ENCODE peak calls at places on chromosome 3, in eight cellular contexts. One of them, this sample, is unnamed. For H3K27me3, the result is how much of the 10 kb centered on the place peaks cover.

GRCh38 chr3:58063424-58063823 is 55.2 kb downstream of the FLNB start:
- DNase-seq in stomach: peak
- DNase-seq in breast epithelium: peak
- DNase-seq in suprapubic skin: no peak
- DNase-seq in esophagus muscularis mucosa: no peak
- DNase-seq in H1: no peak
- DNase-seq in GM23338: no peak
- DNase-seq in HepG2: no peak
- DNase-seq in this sample: no peak

GRCh38 chr3:138196023-138196422 is 8.9 kb downstream of the ARMC8 start:
- DNase-seq in stomach: no peak
- DNase-seq in breast epithelium: no peak
- DNase-seq in suprapubic skin: no peak
- DNase-seq in esophagus muscularis mucosa: no peak
- DNase-seq in H1: no peak
- DNase-seq in GM23338: no peak
- DNase-seq in HepG2: no peak
- DNase-seq in this sample: no peak

GRCh38 chr3:66904336-66904735 is 93.8 kb upstream of the KBTBD8 start:
- DNase-seq in stomach: no peak
- DNase-seq in breast epithelium: no peak
- DNase-seq in suprapubic skin: no peak
- DNase-seq in esophagus muscularis mucosa: no peak
- DNase-seq in H1: no peak
- DNase-seq in GM23338: no peak
- DNase-seq in HepG2: no peak
- DNase-seq in this sample: no peak

GRCh38 chr3:127043731-127044510 is 61.0 kb downstream of the PLXNA1 start:
- DNase-seq in stomach: no peak
- DNase-seq in breast epithelium: no peak
- DNase-seq in suprapubic skin: no peak
- DNase-seq in esophagus muscularis mucosa: no peak
- DNase-seq in H1: no peak
- DNase-seq in GM23338: no peak
- DNase-seq in HepG2: no peak
- DNase-seq in this sample: peak

GRCh38 chr3:125331243-125331642 is 43.9 kb downstream of the ZNF148 start:
- DNase-seq in stomach: no peak
- DNase-seq in breast epithelium: no peak
- DNase-seq in suprapubic skin: no peak
- DNase-seq in esophagus muscularis mucosa: no peak
- DNase-seq in H1: no peak
- DNase-seq in GM23338: no peak
- DNase-seq in HepG2: no peak
- DNase-seq in this sample: no peak

GRCh38 chr3:122350814-122351418 is 25.9 kb downstream of the CSTA start:
- DNase-seq in stomach: no peak
- DNase-seq in breast epithelium: no peak
- DNase-seq in suprapubic skin: no peak
- DNase-seq in esophagus muscularis mucosa: peak
- DNase-seq in H1: no peak
- DNase-seq in GM23338: no peak
- DNase-seq in HepG2: no peak
- DNase-seq in this sample: no peak

GRCh38 chr3:16740531-16740930 is 135.3 kb upstream of the DAZL start:
- DNase-seq in stomach: no peak
- DNase-seq in breast epithelium: no peak
- DNase-seq in suprapubic skin: no peak
- DNase-seq in esophagus muscularis mucosa: no peak
- DNase-seq in H1: no peak
- DNase-seq in GM23338: no peak
- DNase-seq in HepG2: no peak
- DNase-seq in this sample: no peak

GRCh38 chr3:189419683-189420082 is 211.5 kb upstream of the TP63 start:
- DNase-seq in stomach: no peak
- DNase-seq in breast epithelium: no peak
- DNase-seq in suprapubic skin: no peak
- DNase-seq in esophagus muscularis mucosa: no peak
- DNase-seq in H1: no peak
- DNase-seq in GM23338: no peak
- DNase-seq in HepG2: no peak
- DNase-seq in this sample: no peak

GRCh38 chr3:15754047-15754446 is 43.7 kb downstream of the ANKRD28 start:
- DNase-seq in stomach: no peak
- DNase-seq in breast epithelium: no peak
- DNase-seq in suprapubic skin: no peak
- DNase-seq in esophagus muscularis mucosa: no peak
- DNase-seq in H1: no peak
- DNase-seq in GM23338: no peak
- DNase-seq in HepG2: no peak
- DNase-seq in this sample: no peak

GRCh38 chr3:38153986-38154608 is 11.2 kb upstream of the OXSR1 start:
- DNase-seq in stomach: no peak
- DNase-seq in breast epithelium: peak
- DNase-seq in suprapubic skin: no peak
- DNase-seq in esophagus muscularis mucosa: no peak
- DNase-seq in H1: no peak
- DNase-seq in GM23338: no peak
- DNase-seq in HepG2: no peak
- DNase-seq in this sample: no peak

GRCh38 chr3:19749448-19750017 is 184.5 kb downstream of the EFHB start:
- DNase-seq in stomach: no peak
- DNase-seq in breast epithelium: no peak
- DNase-seq in suprapubic skin: no peak
- DNase-seq in esophagus muscularis mucosa: no peak
- DNase-seq in H1: no peak
- DNase-seq in GM23338: no peak
- DNase-seq in HepG2: no peak
- DNase-seq in this sample: peak

GRCh38 chr3:12990781-12991480 is 82.3 kb downstream of the IQSEC1 start:
- DNase-seq in stomach: no peak
- DNase-seq in breast epithelium: no peak
- DNase-seq in suprapubic skin: no peak
- DNase-seq in esophagus muscularis mucosa: no peak
- DNase-seq in H1: no peak
- DNase-seq in GM23338: no peak
- DNase-seq in HepG2: no peak
- DNase-seq in this sample: peak

DNA sequence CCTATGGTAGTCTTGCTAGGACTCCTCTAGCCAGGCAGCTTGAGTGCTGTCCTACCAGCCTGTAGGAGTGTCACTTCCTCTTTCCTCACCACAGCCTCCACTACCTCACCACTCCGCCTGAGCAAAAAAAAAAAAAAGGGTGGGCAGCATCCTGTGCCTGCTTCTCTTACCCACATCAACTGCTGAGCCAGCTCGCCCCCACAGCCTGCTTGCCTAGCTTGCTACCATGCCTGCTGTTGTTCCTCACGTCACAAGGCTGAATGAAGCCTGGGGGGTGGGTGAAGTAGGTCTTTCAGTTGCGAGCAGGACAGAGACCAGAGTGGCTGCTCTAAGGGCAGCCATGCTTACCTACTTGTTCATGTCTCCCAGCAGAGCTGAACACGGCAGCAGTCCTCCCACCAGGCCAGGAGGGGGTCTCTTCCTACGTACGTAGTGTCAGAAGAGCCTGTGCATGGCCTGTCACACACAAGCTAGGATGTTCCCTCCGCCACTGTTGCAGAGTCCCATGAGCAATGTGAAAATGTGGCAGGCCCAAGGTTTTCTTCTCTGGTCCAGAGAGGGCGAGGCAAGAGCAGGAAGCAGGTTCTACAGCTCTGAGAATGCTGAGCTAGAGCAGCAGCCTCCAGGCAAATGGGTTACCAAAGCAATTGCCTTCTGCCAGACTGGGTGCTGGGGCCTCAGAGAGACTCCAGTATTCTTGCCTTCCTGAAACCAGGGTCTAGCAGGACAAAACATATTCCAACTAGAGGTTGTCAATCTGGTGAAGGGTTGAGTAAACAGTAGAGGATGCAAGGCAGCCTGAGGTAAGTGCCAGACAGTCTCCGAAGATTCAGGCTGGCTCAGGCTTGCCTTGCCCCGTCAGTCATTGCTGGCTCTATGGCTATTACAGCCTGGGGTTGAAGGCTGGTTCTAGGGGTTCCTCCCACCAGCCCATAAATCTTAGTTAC is 8.0 kb downstream of the PPM1M start:
- DNase-seq in stomach: peak
- DNase-seq in breast epithelium: no peak
- DNase-seq in suprapubic skin: no peak
- DNase-seq in esophagus muscularis mucosa: no peak
- DNase-seq in H1: no peak
- DNase-seq in GM23338: no peak
- DNase-seq in HepG2: no peak
- DNase-seq in this sample: peak
- TF ChIP-seq POLR2AphosphoS5 in stomach: no peak
- TF ChIP-seq POLR2AphosphoS5 in breast epithelium: no peak
- TF ChIP-seq POLR2AphosphoS5 in suprapubic skin: no peak
- TF ChIP-seq POLR2AphosphoS5 in esophagus muscularis mucosa: no peak
- TF ChIP-seq POLR2AphosphoS5 in H1: no peak
- TF ChIP-seq POLR2AphosphoS5 in GM23338: no peak
- TF ChIP-seq POLR2AphosphoS5 in HepG2: no peak
- TF ChIP-seq POLR2AphosphoS5 in this sample: peak

DNA sequence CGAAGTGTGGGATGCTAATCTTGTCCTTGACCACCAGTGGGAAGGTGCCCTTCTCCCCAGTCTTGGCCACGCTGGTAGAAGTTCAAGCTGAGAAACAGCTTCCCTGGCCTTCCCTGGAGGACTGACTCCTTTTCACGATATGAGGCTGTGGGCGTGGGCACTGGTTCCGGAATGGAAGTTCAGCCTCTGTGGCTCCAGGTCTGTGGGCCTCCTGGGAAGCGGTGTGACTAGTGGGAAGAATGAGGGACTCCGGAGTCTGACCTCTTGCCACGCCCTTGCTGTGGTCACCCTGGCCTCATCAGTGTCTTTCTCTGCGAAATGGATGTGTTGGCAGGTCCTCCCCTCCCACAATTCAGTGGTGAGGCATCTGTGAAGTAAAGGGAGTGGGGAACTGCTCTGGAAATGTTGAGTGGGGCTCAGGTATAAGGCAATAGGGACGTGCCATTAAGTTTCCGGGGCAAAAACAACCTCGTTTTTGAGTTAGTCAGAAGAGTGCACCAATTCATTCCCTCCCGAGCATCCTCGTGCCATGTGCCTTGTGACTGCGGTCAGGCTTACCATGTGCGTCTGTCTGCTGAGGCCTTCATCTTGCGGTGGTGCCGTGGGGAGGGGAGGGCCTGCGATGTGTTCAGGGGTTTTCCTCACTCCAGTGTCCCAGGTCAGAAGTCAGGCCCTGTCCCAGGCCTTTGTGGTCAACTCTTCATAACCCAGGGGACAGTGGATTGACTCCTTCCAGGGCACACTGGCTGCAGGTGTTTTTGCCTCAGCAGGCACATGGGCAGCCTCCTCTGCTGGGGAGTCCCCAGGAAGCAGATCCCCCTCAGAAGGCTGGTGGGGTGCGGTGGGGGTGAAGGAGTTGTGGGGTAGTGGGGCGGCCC is 11.8 kb upstream of the SEC13 start:
- DNase-seq in stomach: no peak
- DNase-seq in breast epithelium: no peak
- DNase-seq in suprapubic skin: no peak
- DNase-seq in esophagus muscularis mucosa: no peak
- DNase-seq in H1: no peak
- DNase-seq in GM23338: no peak
- DNase-seq in HepG2: no peak
- DNase-seq in this sample: peak
- H3K27me3 ChIP-seq in stomach: half or more
- H3K27me3 ChIP-seq in breast epithelium: under half
- H3K27me3 ChIP-seq in suprapubic skin: under half
- H3K27me3 ChIP-seq in esophagus muscularis mucosa: under half
- H3K27me3 ChIP-seq in H1: under half
- H3K27me3 ChIP-seq in GM23338: under half
- H3K27me3 ChIP-seq in HepG2: under half
- H3K27me3 ChIP-seq in this sample: under half

DNA sequence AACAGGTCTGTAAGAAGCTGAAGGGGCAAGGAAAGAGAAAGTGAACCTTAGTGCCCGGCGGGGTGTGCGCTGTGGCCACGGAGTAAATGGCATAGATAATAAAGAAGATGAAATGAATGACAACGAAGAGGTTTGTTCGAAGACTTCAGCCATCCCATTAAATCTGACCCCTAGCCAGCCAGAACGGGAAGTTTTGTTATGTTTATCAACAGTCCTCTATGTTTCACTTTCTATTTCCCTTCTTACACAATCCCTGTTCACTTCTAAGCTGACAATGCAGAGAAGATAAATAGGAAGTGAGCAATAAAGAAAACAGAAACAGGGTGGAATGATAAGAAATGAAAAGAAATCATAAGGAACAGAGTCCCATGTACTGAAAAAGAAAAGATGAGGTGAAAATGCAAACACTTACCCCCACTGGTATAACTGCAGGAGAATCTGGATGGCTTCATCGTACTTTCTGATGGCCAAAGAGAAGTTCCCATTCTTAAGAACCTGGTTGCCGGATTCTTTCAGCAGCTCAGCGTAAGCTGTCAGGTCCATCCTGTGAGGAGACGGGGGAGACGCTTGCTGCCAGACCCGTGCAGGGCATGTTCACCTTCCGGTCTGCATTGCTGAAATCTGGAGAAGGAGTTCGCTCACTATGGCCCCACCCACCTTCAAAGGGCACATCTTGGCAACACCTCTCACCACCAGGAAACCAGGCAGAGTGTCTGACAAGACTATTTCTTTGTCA is 36.8 kb downstream of the TRANK1 start:
- DNase-seq in stomach: peak
- DNase-seq in breast epithelium: peak
- DNase-seq in suprapubic skin: no peak
- DNase-seq in esophagus muscularis mucosa: no peak
- DNase-seq in H1: no peak
- DNase-seq in GM23338: peak
- DNase-seq in HepG2: peak
- DNase-seq in this sample: peak
- H3K4me3 ChIP-seq in stomach: peak
- H3K4me3 ChIP-seq in breast epithelium: peak
- H3K4me3 ChIP-seq in suprapubic skin: peak
- H3K4me3 ChIP-seq in esophagus muscularis mucosa: peak
- H3K4me3 ChIP-seq in H1: no peak
- H3K4me3 ChIP-seq in GM23338: no peak
- H3K4me3 ChIP-seq in HepG2: peak
- H3K4me3 ChIP-seq in this sample: peak

GRCh38 chr3:33165372-33165771 is 51.6 kb downstream of the CRTAP start:
- DNase-seq in stomach: no peak
- DNase-seq in breast epithelium: no peak
- DNase-seq in suprapubic skin: no peak
- DNase-seq in esophagus muscularis mucosa: no peak
- DNase-seq in H1: no peak
- DNase-seq in GM23338: no peak
- DNase-seq in HepG2: no peak
- DNase-seq in this sample: no peak
- TF ChIP-seq POLR2AphosphoS5 in stomach: no peak
- TF ChIP-seq POLR2AphosphoS5 in breast epithelium: no peak
- TF ChIP-seq POLR2AphosphoS5 in suprapubic skin: no peak
- TF ChIP-seq POLR2AphosphoS5 in esophagus muscularis mucosa: no peak
- TF ChIP-seq POLR2AphosphoS5 in H1: no peak
- TF ChIP-seq POLR2AphosphoS5 in GM23338: no peak
- TF ChIP-seq POLR2AphosphoS5 in HepG2: no peak
- TF ChIP-seq POLR2AphosphoS5 in this sample: no peak